ENCODE peak calls at places on chromosomes 2 and 18, in four cellular contexts. N is T-cell, K is LHCN-M2, Q is ovary. H is an unnamed sample.

GRCh38 chr2:217277646-217278048 is 417.8 kb upstream of the TNP1 start:
- DNase-seq in K (peak), Q (no peak), N (no peak), H (no peak)

GRCh38 chr18:47204908-47205522 is 28.9 kb upstream of the IER3IP1 start:
- DNase-seq in Q (peak), N (no peak), K (peak), H (no peak)

GRCh38 chr2:5060956-5061355 is 631.2 kb upstream of the SOX11 start:
- DNase-seq in Q (no peak), N (no peak), K (no peak), H (no peak)

GRCh38 chr2:197297772-197298318 is 12.7 kb downstream of the ANKRD44 start:
- DNase-seq in K (peak), Q (no peak), N (no peak), H (no peak)

GRCh38 chr2:33313039-33313438 is 163.4 kb upstream of the RASGRP3 start:
- DNase-seq in N (no peak), K (no peak), Q (no peak), H (no peak)

GRCh38 chr18:49023281-49023937 is 72.6 kb upstream of the SMAD7 start:
- DNase-seq in N (no peak), K (peak), Q (no peak), H (no peak)

GRCh38 chr2:112577756-112578155 is 6.7 kb upstream of the CHCHD5 start:
- DNase-seq in Q (no peak), K (peak), N (no peak), H (no peak)

GRCh38 chr2:182101263-182101662 is 115.6 kb downstream of the PPP1R1C start:
- DNase-seq in N (no peak), K (peak), Q (no peak), H (no peak)

GRCh38 chr2:18167871-18168270 is 289.4 kb downstream of the KCNS3 start:
- DNase-seq in N (no peak), Q (no peak), K (no peak), H (no peak)

GRCh38 chr2:11365096-11365856 is 20.8 kb upstream of the ROCK2 start:
- DNase-seq in N (no peak), Q (no peak), K (no peak), H (no peak)

GRCh38 chr2:43539436-43539835 is 56.4 kb downstream of the THADA start:
- DNase-seq in Q (no peak), K (peak), N (no peak), H (no peak)

GRCh38 chr2:215156453-215156852 is 18.0 kb upstream of the ABCA12 start:
- DNase-seq in N (no peak), Q (no peak), K (no peak), H (no peak)

GRCh38 chr18:7535436-7536190 is 31.5 kb upstream of the PTPRM start:
- DNase-seq in Q (no peak), K (no peak), N (no peak), H (no peak)

GRCh38 chr2:28610583-28611201 is 114.8 kb downstream of the PLB1 start:
- DNase-seq in N (no peak), Q (no peak), K (peak), H (no peak)